ENCODE peak calls at places on chromosomes 5 and 9, in six cellular contexts. One of them, this sample, is unnamed.

GRCh38 chr5:143916441-143916840 is 104.5 kb downstream of the HMHB1 start:
- DNase-seq in sigmoid colon: no peak
- DNase-seq in CD4-positive, alpha-beta T cell: no peak
- DNase-seq in transverse colon: no peak
- DNase-seq in BE2C: no peak
- DNase-seq in left ventricle myocardium inferior: no peak
- DNase-seq in this sample: no peak

GRCh38 chr5:139746691-139747582 is 48.7 kb upstream of the PSD2 start:
- DNase-seq in sigmoid colon: peak; percentile 70
- DNase-seq in CD4-positive, alpha-beta T cell: peak; percentile 68
- DNase-seq in transverse colon: peak; percentile 46
- DNase-seq in BE2C: peak; percentile 38
- DNase-seq in left ventricle myocardium inferior: no peak
- DNase-seq in this sample: peak; percentile 72

GRCh38 chr5:149489605-149490037 is 61.6 kb downstream of the CSNK1A1 start:
- DNase-seq in sigmoid colon: no peak
- DNase-seq in CD4-positive, alpha-beta T cell: no peak
- DNase-seq in transverse colon: no peak
- DNase-seq in BE2C: no peak
- DNase-seq in left ventricle myocardium inferior: peak; percentile 58
- DNase-seq in this sample: no peak

GRCh38 chr5:102937916-102938315 is 182.0 kb downstream of the GIN1 start:
- DNase-seq in sigmoid colon: no peak
- DNase-seq in CD4-positive, alpha-beta T cell: no peak
- DNase-seq in transverse colon: no peak
- DNase-seq in BE2C: no peak
- DNase-seq in left ventricle myocardium inferior: no peak
- DNase-seq in this sample: no peak

GRCh38 chr9:6068983-6069382 is 53.6 kb upstream of the RANBP6 start:
- DNase-seq in sigmoid colon: no peak
- DNase-seq in CD4-positive, alpha-beta T cell: no peak
- DNase-seq in transverse colon: no peak
- DNase-seq in BE2C: no peak
- DNase-seq in left ventricle myocardium inferior: no peak
- DNase-seq in this sample: no peak

GRCh38 chr5:149526855-149527590 is 24.2 kb downstream of the CSNK1A1 start:
- DNase-seq in sigmoid colon: no peak
- DNase-seq in CD4-positive, alpha-beta T cell: no peak
- DNase-seq in transverse colon: no peak
- DNase-seq in BE2C: no peak
- DNase-seq in left ventricle myocardium inferior: no peak
- DNase-seq in this sample: no peak

GRCh38 chr9:131625848-131626670 is 80.7 kb downstream of the PRRT1B start:
- DNase-seq in sigmoid colon: no peak
- DNase-seq in CD4-positive, alpha-beta T cell: peak; percentile 12
- DNase-seq in transverse colon: no peak
- DNase-seq in BE2C: peak; percentile 85
- DNase-seq in left ventricle myocardium inferior: no peak
- DNase-seq in this sample: no peak

GRCh38 chr5:97434021-97434420 is 251.0 kb upstream of the RIOK2 start:
- DNase-seq in sigmoid colon: no peak
- DNase-seq in CD4-positive, alpha-beta T cell: no peak
- DNase-seq in transverse colon: no peak
- DNase-seq in BE2C: no peak
- DNase-seq in left ventricle myocardium inferior: no peak
- DNase-seq in this sample: no peak

GRCh38 chr9:72891043-72891442 is 61.8 kb downstream of the ALDH1A1 start:
- DNase-seq in sigmoid colon: no peak
- DNase-seq in CD4-positive, alpha-beta T cell: no peak
- DNase-seq in transverse colon: no peak
- DNase-seq in BE2C: no peak
- DNase-seq in left ventricle myocardium inferior: no peak
- DNase-seq in this sample: no peak

GRCh38 chr5:42483472-42484154 is 60.4 kb downstream of the GHR start:
- DNase-seq in sigmoid colon: no peak
- DNase-seq in CD4-positive, alpha-beta T cell: no peak
- DNase-seq in transverse colon: no peak
- DNase-seq in BE2C: no peak
- DNase-seq in left ventricle myocardium inferior: no peak
- DNase-seq in this sample: no peak

GRCh38 chr9:127884427-127884911 is 7.0 kb upstream of the AK1 start:
- DNase-seq in sigmoid colon: peak; percentile 70
- DNase-seq in CD4-positive, alpha-beta T cell: no peak
- DNase-seq in transverse colon: no peak
- DNase-seq in BE2C: peak; percentile 74
- DNase-seq in left ventricle myocardium inferior: peak; percentile 59
- DNase-seq in this sample: no peak

GRCh38 chr9:37732952-37733351 is 20.7 kb upstream of the TRMT10B start:
- DNase-seq in sigmoid colon: no peak
- DNase-seq in CD4-positive, alpha-beta T cell: no peak
- DNase-seq in transverse colon: no peak
- DNase-seq in BE2C: no peak
- DNase-seq in left ventricle myocardium inferior: no peak
- DNase-seq in this sample: no peak

GRCh38 chr5:36304095-36304494 is 2.4 kb upstream of the RANBP3L start:
- DNase-seq in sigmoid colon: no peak
- DNase-seq in CD4-positive, alpha-beta T cell: no peak
- DNase-seq in transverse colon: no peak
- DNase-seq in BE2C: no peak
- DNase-seq in left ventricle myocardium inferior: no peak
- DNase-seq in this sample: no peak

GRCh38 chr9:90449213-90449925 is 193.3 kb downstream of the DIRAS2 start:
- DNase-seq in sigmoid colon: no peak
- DNase-seq in CD4-positive, alpha-beta T cell: no peak
- DNase-seq in transverse colon: no peak
- DNase-seq in BE2C: no peak
- DNase-seq in left ventricle myocardium inferior: no peak
- DNase-seq in this sample: no peak

DNA sequence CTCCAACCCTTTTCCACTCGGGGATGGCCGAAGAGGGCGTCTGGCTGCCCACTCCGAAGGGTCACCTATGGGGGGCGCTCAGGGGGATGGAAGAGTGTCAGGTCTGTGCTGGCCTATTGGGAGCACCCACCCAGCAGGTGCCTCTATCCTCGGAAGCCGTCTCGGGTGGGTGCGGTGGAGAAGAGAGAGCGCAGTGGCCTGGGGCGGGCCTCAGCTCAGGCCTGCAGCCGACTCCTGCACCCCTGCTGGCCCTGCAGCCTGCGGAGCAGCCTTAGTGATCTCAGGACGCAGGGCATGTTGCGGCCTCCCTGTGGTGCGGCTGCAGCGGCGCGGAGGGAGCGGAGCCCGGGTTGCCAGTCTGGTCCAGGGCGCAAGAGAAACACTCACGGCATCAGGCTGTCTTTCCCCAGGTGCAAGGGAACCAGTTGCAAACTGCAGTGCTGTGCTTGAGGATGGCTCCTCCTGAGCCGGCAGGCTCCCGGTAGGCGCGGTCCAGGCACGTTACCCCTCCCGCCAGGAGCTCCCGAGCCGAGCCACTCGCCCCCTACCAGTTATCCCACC is 1.5 kb upstream of the IRX2 start:
- DNase-seq in sigmoid colon: no peak
- DNase-seq in CD4-positive, alpha-beta T cell: no peak
- DNase-seq in transverse colon: no peak
- DNase-seq in BE2C: no peak
- DNase-seq in left ventricle myocardium inferior: no peak
- DNase-seq in this sample: no peak
- TF ChIP-seq CTCF in sigmoid colon: no peak
- TF ChIP-seq CTCF in CD4-positive, alpha-beta T cell: no peak
- TF ChIP-seq CTCF in transverse colon: no peak
- TF ChIP-seq CTCF in BE2C: no peak
- TF ChIP-seq CTCF in left ventricle myocardium inferior: no peak
- TF ChIP-seq CTCF in this sample: no peak

DNA sequence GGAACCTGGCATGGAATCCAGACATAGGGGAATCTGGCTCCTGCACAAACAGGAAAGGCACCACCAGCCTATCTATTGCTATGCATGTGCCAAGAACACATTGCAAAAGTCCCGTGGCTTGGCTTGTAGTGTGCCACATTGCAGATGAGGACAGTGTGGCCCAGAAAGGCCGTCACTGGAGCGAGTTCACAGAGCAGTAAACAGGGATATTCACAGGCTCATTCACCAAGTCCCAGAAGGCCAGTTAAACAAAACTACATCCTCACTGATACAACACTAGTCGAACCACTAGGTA is 39.6 kb upstream of the TRIM32 start:
- DNase-seq in sigmoid colon: no peak
- DNase-seq in CD4-positive, alpha-beta T cell: no peak
- DNase-seq in transverse colon: no peak
- DNase-seq in BE2C: no peak
- DNase-seq in left ventricle myocardium inferior: peak; percentile 56
- DNase-seq in this sample: no peak
- TF ChIP-seq CTCF in sigmoid colon: no peak
- TF ChIP-seq CTCF in CD4-positive, alpha-beta T cell: no peak
- TF ChIP-seq CTCF in transverse colon: no peak
- TF ChIP-seq CTCF in BE2C: no peak
- TF ChIP-seq CTCF in left ventricle myocardium inferior: peak; percentile 1
- TF ChIP-seq CTCF in this sample: no peak

GRCh38 chr9:109455861-109456260 is 42.2 kb downstream of the PTPN3 start:
- DNase-seq in sigmoid colon: no peak
- DNase-seq in CD4-positive, alpha-beta T cell: no peak
- DNase-seq in transverse colon: no peak
- DNase-seq in BE2C: no peak
- DNase-seq in left ventricle myocardium inferior: no peak
- DNase-seq in this sample: no peak
- TF ChIP-seq CTCF in sigmoid colon: no peak
- TF ChIP-seq CTCF in CD4-positive, alpha-beta T cell: no peak
- TF ChIP-seq CTCF in transverse colon: no peak
- TF ChIP-seq CTCF in BE2C: no peak
- TF ChIP-seq CTCF in left ventricle myocardium inferior: no peak
- TF ChIP-seq CTCF in this sample: no peak

GRCh38 chr9:81552571-81552970 is 136.8 kb downstream of the TLE1 start:
- DNase-seq in sigmoid colon: no peak
- DNase-seq in CD4-positive, alpha-beta T cell: no peak
- DNase-seq in transverse colon: no peak
- DNase-seq in BE2C: no peak
- DNase-seq in left ventricle myocardium inferior: no peak
- DNase-seq in this sample: no peak
- TF ChIP-seq CTCF in sigmoid colon: no peak
- TF ChIP-seq CTCF in CD4-positive, alpha-beta T cell: no peak
- TF ChIP-seq CTCF in transverse colon: no peak
- TF ChIP-seq CTCF in BE2C: no peak
- TF ChIP-seq CTCF in left ventricle myocardium inferior: no peak
- TF ChIP-seq CTCF in this sample: no peak

DNA sequence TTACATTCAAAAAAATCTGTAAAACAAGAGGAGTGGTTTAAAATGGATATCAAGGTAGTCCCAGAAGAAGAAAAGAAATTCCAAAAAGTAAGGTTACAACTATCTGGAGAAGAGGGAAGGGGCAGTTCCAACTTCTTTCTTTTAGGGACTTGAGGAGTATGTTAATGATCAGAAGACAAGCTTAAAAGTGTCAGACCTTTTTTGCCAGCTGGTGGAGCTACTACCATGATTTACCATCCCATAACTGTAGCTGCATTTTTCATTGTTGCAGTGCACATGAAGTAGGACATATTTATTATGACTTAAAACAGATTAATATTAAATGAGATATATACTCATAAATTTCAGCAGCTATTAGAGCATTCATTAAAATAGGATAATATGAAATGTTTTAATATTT is 158.5 kb upstream of the RGS7BP start:
- DNase-seq in sigmoid colon: no peak
- DNase-seq in CD4-positive, alpha-beta T cell: no peak
- DNase-seq in transverse colon: no peak
- DNase-seq in BE2C: no peak
- DNase-seq in left ventricle myocardium inferior: no peak
- DNase-seq in this sample: no peak
- TF ChIP-seq CTCF in sigmoid colon: no peak
- TF ChIP-seq CTCF in CD4-positive, alpha-beta T cell: no peak
- TF ChIP-seq CTCF in transverse colon: no peak
- TF ChIP-seq CTCF in BE2C: no peak
- TF ChIP-seq CTCF in left ventricle myocardium inferior: no peak
- TF ChIP-seq CTCF in this sample: no peak

DNA sequence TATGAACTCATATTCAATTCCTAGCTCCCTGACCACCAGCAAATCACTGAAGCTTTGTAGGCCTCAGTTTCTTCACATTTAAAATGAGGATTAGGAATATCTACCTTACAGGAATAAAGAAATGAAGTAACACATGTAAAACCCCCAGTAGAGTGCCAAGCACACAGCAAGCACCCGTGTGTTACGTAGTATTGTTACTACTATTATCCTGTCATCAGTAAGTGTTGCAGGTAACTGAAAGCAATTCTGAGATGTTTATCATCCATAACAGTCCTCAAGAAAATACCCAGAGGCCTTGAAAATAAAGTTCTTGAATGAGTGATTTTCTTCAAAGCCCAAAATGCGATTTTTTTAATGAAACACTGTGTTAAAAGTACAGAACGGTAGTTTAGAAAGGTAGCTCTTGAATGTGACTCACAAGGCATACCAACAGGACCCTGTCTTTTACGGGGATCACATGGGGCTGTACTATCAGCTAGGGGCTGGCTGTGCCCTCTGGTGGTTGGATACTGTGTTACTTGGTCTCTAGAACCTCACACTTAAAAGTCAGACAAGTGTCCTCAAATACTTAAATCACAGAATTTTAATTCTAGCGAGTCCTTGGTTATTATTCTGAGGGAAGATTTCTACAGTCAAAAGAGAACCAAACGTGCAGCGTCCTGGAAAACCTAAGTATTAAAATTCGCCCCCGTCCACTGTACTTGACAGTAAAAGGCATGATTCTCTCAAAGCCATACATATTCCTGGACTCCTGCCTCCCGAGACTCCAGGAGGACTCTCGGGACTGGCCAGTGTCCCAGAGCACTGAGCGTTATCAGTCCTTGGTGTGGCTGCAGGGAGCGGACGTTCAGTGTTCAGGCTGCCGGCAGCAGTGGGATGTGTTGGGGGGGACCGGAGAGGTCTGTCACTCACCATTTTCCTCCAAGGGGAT is 725 bp downstream of the NDUFB6 start:
- DNase-seq in sigmoid colon: peak; percentile 74
- DNase-seq in CD4-positive, alpha-beta T cell: peak; percentile 67
- DNase-seq in transverse colon: peak; percentile 75
- DNase-seq in BE2C: peak; percentile 77
- DNase-seq in left ventricle myocardium inferior: peak; percentile 58
- DNase-seq in this sample: peak; percentile 59
- TF ChIP-seq CTCF in sigmoid colon: peak; percentile 24
- TF ChIP-seq CTCF in CD4-positive, alpha-beta T cell: peak; percentile 81
- TF ChIP-seq CTCF in transverse colon: peak; percentile 61
- TF ChIP-seq CTCF in BE2C: peak; percentile 86
- TF ChIP-seq CTCF in left ventricle myocardium inferior: peak; percentile 64
- TF ChIP-seq CTCF in this sample: peak; percentile 68

GRCh38 chr5:177497297-177498012 is at the start of gene PDLIM7:
- DNase-seq in sigmoid colon: peak; percentile 99
- DNase-seq in CD4-positive, alpha-beta T cell: peak; percentile 93
- DNase-seq in transverse colon: peak; percentile 97
- DNase-seq in BE2C: peak; percentile 98
- DNase-seq in left ventricle myocardium inferior: peak; percentile 96
- DNase-seq in this sample: peak; percentile 99
- TF ChIP-seq CTCF in sigmoid colon: no peak
- TF ChIP-seq CTCF in CD4-positive, alpha-beta T cell: no peak
- TF ChIP-seq CTCF in transverse colon: no peak
- TF ChIP-seq CTCF in BE2C: no peak
- TF ChIP-seq CTCF in left ventricle myocardium inferior: peak; percentile 36
- TF ChIP-seq CTCF in this sample: no peak

GRCh38 chr9:121819511-121820231 is 168.2 kb downstream of the DAB2IP start:
- DNase-seq in sigmoid colon: no peak
- DNase-seq in CD4-positive, alpha-beta T cell: no peak
- DNase-seq in transverse colon: no peak
- DNase-seq in BE2C: peak; percentile 63
- DNase-seq in left ventricle myocardium inferior: no peak
- DNase-seq in this sample: peak; percentile 63
- TF ChIP-seq CTCF in sigmoid colon: no peak
- TF ChIP-seq CTCF in CD4-positive, alpha-beta T cell: no peak
- TF ChIP-seq CTCF in transverse colon: no peak
- TF ChIP-seq CTCF in BE2C: no peak
- TF ChIP-seq CTCF in left ventricle myocardium inferior: no peak
- TF ChIP-seq CTCF in this sample: no peak

This sample was measured in nephron progenitor cell.